ENCODE peak calls at places on chromosomes 6 and 20, in five cellular contexts. B is endothelial cell, K is HT-29, G is neural progenitor cell, J is NCI-H1092 treated with DMSO at 0.1 percent for 48 hours. W is an unnamed sample.

GRCh38 chr6:110537208-110538123 is 61.1 kb upstream of the SLC22A16 start:
- DNase-seq in J (no peak), B (no peak), G (no peak), K (peak; percentile 70), W (peak; percentile 47)

GRCh38 chr20:60009826-60010616 is 51.8 kb downstream of the CDH26 start:
- DNase-seq in J (peak; percentile 17), K (no peak), B (no peak), G (peak; percentile 72), W (no peak)

GRCh38 chr6:145530454-145530853 is 204.9 kb downstream of the EPM2A start:
- DNase-seq in J (no peak), G (no peak), B (no peak), K (no peak), W (no peak)

GRCh38 chr6:11431455-11431937 is 106.1 kb upstream of the TMEM170B start:
- DNase-seq in K (no peak), B (no peak), J (no peak), G (no peak), W (no peak)

GRCh38 chr6:157800420-157801237 is 22.4 kb upstream of the SNX9 start:
- DNase-seq in J (no peak), K (no peak), G (no peak), B (no peak), W (no peak)

GRCh38 chr6:137051790-137052472 is 7.2 kb upstream of the IL20RA start:
- DNase-seq in B (no peak), K (no peak), G (no peak), J (no peak), W (no peak)

GRCh38 chr6:139166956-139167313 is 32.1 kb downstream of the HECA start:
- DNase-seq in B (no peak), J (no peak), G (no peak), K (no peak), W (no peak)

GRCh38 chr6:168926306-168926705 is 327.3 kb downstream of the THBS2 start:
- DNase-seq in K (no peak), G (no peak), B (no peak), J (no peak), W (no peak)

GRCh38 chr6:35583893-35584688 is 71.4 kb upstream of the TULP1 start:
- DNase-seq in G (peak; percentile 79), J (peak; percentile 44), K (peak; percentile 88), B (peak; percentile 70), W (peak; percentile 75)

GRCh38 chr20:63177134-63177784 is 38.7 kb downstream of the YTHDF1 start:
- DNase-seq in J (no peak), G (peak; percentile 86), B (no peak), K (no peak), W (no peak)

GRCh38 chr20:32132911-32133549 is 23.5 kb downstream of the TM9SF4 start:
- DNase-seq in K (no peak), B (no peak), J (no peak), G (no peak), W (no peak)

GRCh38 chr6:15936503-15936902 is 192.4 kb upstream of the MYLIP start:
- DNase-seq in G (no peak), J (no peak), B (no peak), K (no peak), W (no peak)

GRCh38 chr20:11454966-11455799 is 462.5 kb upstream of the BTBD3 start:
- DNase-seq in G (no peak), B (peak; percentile 15), K (peak; percentile 88), J (no peak), W (peak; percentile 19)

GRCh38 chr6:94464018-94464510 is 1044.7 kb upstream of the EPHA7 start:
- DNase-seq in K (no peak), G (no peak), J (no peak), B (no peak), W (no peak)

GRCh38 chr6:155943635-155944034 is 488.0 kb upstream of the NOX3 start:
- DNase-seq in K (no peak), G (no peak), B (no peak), J (no peak), W (no peak)

GRCh38 chr20:64010711-64011237 is 25.2 kb upstream of the C20orf204 start:
- DNase-seq in K (no peak), G (no peak), J (no peak), B (no peak), W (no peak)

GRCh38 chr20:63955281-63955845 is 853 bp downstream of the UCKL1 start:
- DNase-seq in B (no peak), G (peak; percentile 70), K (peak; percentile 62), J (no peak), W (peak; percentile 67)

GRCh38 chr6:143556529-143556928 is 45.0 kb upstream of the FUCA2 start:
- DNase-seq in K (no peak), J (no peak), B (no peak), G (no peak), W (no peak)

GRCh38 chr20:51447097-51447764 is 95.3 kb downstream of the NFATC2 start:
- DNase-seq in J (no peak), G (peak; percentile 36), B (no peak), K (peak; percentile 41), W (peak; percentile 64)

GRCh38 chr20:34578040-34578439 is 19.5 kb downstream of the MAP1LC3A start:
- DNase-seq in G (no peak), B (no peak), J (no peak), K (no peak), W (no peak)

GRCh38 chr6:88919032-88919431 is 44.4 kb downstream of the RNGTT start:
- DNase-seq in J (no peak), G (no peak), K (no peak), B (no peak), W (no peak)

GRCh38 chr20:19780261-19780660 is 22.2 kb downstream of the RIN2 start:
- DNase-seq in J (no peak), B (no peak), G (no peak), K (no peak), W (no peak)

GRCh38 chr20:11051146-11051545 is 377.3 kb upstream of the JAG1 start:
- DNase-seq in K (no peak), G (no peak), B (no peak), J (no peak), W (no peak)

GRCh38 chr6:89356644-89357043 is 4.1 kb upstream of the UBE2J1 start:
- DNase-seq in G (no peak), B (no peak), K (no peak), J (no peak), W (no peak)

GRCh38 chr6:44176935-44177509 is 18.4 kb downstream of the CAPN11 start:
- DNase-seq in K (no peak), G (no peak), J (no peak), B (no peak), W (no peak)

GRCh38 chr6:34304164-34304563 is 55.4 kb upstream of the SMIM29 start:
- DNase-seq in K (no peak), J (no peak), B (no peak), G (no peak), W (no peak)

GRCh38 chr6:46935687-46936086 is 13.9 kb upstream of the ADGRF5 start:
- DNase-seq in G (peak; percentile 23), B (peak; percentile 61), K (peak; percentile 66), J (no peak), W (peak; percentile 76)

GRCh38 chr20:48723308-48724264 is 104.2 kb downstream of the PREX1 start:
- DNase-seq in J (no peak), B (no peak), G (no peak), K (no peak), W (peak; percentile 45)

GRCh38 chr6:151181701-151182367 is 57.9 kb upstream of the AKAP12 start:
- DNase-seq in J (no peak), K (no peak), B (no peak), G (no peak), W (no peak)

GRCh38 chr20:20548527-20549266 is 163.7 kb downstream of the RALGAPA2 start:
- DNase-seq in B (no peak), G (no peak), K (peak; percentile 70), J (peak; percentile 55), W (peak; percentile 1)

GRCh38 chr6:141851063-141851462 is 281.7 kb upstream of the GJE1 start:
- DNase-seq in B (no peak), G (no peak), J (no peak), K (no peak), W (no peak)

GRCh38 chr6:155122199-155122950 is 127.3 kb downstream of the TIAM2 start:
- DNase-seq in J (no peak), K (no peak), B (no peak), G (no peak), W (no peak)

GRCh38 chr6:157173756-157174155 is 149.6 kb downstream of the TMEM242 start:
- DNase-seq in K (no peak), G (no peak), B (no peak), J (no peak), W (no peak)

GRCh38 chr20:10848810-10849370 is 175.1 kb upstream of the JAG1 start:
- DNase-seq in K (peak; percentile 59), G (no peak), J (no peak), B (no peak), W (peak; percentile 18)

GRCh38 chr6:2658788-2659187 is 91.9 kb downstream of the MYLK4 start:
- DNase-seq in G (no peak), J (no peak), B (no peak), K (peak; percentile 57), W (peak; percentile 28)

GRCh38 chr6:127026247-127026646 is 92.2 kb upstream of the RSPO3 start:
- DNase-seq in K (peak; percentile 64), G (no peak), J (no peak), B (no peak), W (no peak)

W was measured in Calu3.